ENCODE peak calls at places on chromosome 18, in four cellular contexts. O, Z, K and G are unnamed samples.

GRCh38 chr18:79355433-79356335 is 40.0 kb upstream of the NFATC1 start:
- DNase-seq in O (no peak), Z (no peak), K (no peak), G (no peak)

GRCh38 chr18:49447810-49448745 is 12.4 kb downstream of the DYM start:
- DNase-seq in O (peak), Z (no peak), K (peak), G (no peak)

GRCh38 chr18:77000527-77000926 is 132.1 kb downstream of the MBP start:
- DNase-seq in O (peak), Z (no peak), K (no peak), G (peak)

GRCh38 chr18:76557026-76557575 is 62.1 kb upstream of the ZNF516 start:
- DNase-seq in O (no peak), Z (no peak), K (peak), G (no peak)

GRCh38 chr18:76958692-76959341 is 136.5 kb downstream of the ZNF236 start:
- DNase-seq in O (no peak), Z (no peak), K (no peak), G (no peak)

GRCh38 chr18:76452357-76452756 is 42.7 kb downstream of the ZNF516 start:
- DNase-seq in O (no peak), Z (no peak), K (no peak), G (no peak)

GRCh38 chr18:8562914-8563313 is 46.3 kb upstream of the RAB12 start:
- DNase-seq in O (no peak), Z (no peak), K (no peak), G (no peak)

GRCh38 chr18:56702946-56703345 is 51.8 kb downstream of the WDR7 start:
- DNase-seq in O (peak), Z (no peak), K (peak), G (no peak)

GRCh38 chr18:70423120-70423519 is 134.3 kb downstream of the SOCS6 start:
- DNase-seq in O (no peak), Z (no peak), K (no peak), G (no peak)

GRCh38 chr18:56282234-56283104 is 355.9 kb downstream of the TXNL1 start:
- DNase-seq in O (no peak), Z (no peak), K (no peak), G (no peak)

GRCh38 chr18:26059357-26059756 is 31.1 kb downstream of the SS18 start:
- DNase-seq in O (peak), Z (no peak), K (no peak), G (no peak)

GRCh38 chr18:44835555-44836156 is 155.0 kb downstream of the SETBP1 start:
- DNase-seq in O (no peak), Z (no peak), K (no peak), G (no peak)

GRCh38 chr18:61502472-61502871 is 169.2 kb downstream of the CDH20 start:
- DNase-seq in O (peak), Z (peak), K (peak), G (peak)

GRCh38 chr18:1604751-1605150 is 700.1 kb downstream of the ADCYAP1 start:
- DNase-seq in O (no peak), Z (no peak), K (no peak), G (no peak)

GRCh38 chr18:31980863-31981262 is 37.8 kb upstream of the RNF125 start:
- DNase-seq in O (no peak), Z (no peak), K (no peak), G (no peak)

GRCh38 chr18:31979714-31980113 is 36.8 kb upstream of the TRAPPC8 start:
- DNase-seq in O (no peak), Z (no peak), K (no peak), G (no peak)

GRCh38 chr18:31978616-31979015 is 35.7 kb upstream of the TRAPPC8 start:
- DNase-seq in O (no peak), Z (no peak), K (no peak), G (no peak)

GRCh38 chr18:31983976-31984375 is 34.6 kb upstream of the RNF125 start:
- DNase-seq in O (no peak), Z (no peak), K (no peak), G (no peak)

DNA sequence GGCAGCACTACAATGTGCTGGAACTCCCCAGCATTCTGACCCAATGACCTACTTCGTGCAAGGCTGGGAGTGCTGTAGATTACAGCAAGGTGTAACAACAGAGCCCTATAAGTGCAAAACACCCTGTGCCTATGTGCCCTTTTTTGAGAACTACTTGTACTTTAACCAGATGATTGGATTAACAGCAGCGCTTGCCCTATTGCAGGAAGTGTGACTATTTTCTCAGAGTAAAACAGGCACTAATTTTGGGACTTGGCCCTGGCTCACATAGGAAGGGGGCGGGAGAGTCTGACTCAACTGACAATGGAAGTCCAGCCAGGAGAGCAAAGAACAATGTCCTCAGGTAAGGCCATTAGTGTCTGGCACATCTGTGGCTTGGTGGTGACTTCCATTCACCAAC is 35.6 kb upstream of the RNF125 start:
- DNase-seq in O (no peak), Z (no peak), K (no peak), G (no peak)
- TF ChIP-seq POLR2A in O (no peak), Z (no peak), K (no peak), G (no peak)

GRCh38 chr18:45910405-45911023 is 56.6 kb downstream of the EPG5 start:
- DNase-seq in O (peak), Z (peak), K (peak), G (peak)
- TF ChIP-seq POLR2AphosphoS5 in O (no peak), Z (no peak), K (no peak), G (no peak)

DNA sequence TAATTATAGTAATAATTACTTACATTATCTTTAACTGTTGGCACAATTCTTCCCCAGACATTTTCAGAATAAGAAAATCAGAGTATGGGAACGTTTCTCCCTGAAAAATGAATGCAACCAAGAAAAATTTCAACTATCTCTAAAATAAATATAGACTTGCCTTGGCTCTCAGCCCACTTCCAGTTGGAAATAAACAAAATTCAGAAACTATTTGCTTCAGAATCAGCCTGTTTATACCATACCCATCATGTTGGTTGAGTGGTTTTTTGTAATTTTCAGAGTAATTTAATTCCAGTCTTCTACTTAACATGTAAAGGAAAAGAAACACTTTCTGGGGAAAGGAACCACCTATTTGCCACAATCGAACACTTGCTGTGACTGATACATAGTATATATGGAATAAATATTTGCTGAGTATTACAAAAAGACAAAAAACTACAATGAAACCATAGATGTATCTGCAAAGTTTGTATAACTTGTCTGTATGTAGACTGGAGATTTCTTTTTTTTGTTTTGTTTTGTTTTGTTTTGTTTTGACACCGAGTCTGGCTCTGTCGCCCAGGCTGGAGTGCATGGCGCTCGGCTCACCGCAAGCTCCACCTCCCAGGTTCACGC is 165.5 kb downstream of the TMX3 start:
- DNase-seq in O (no peak), Z (no peak), K (no peak), G (no peak)
- TF ChIP-seq TAF1 in O (no peak), Z (no peak), K (no peak), G (no peak)

GRCh38 chr18:54222922-54223567 is 1.4 kb downstream of the MBD2 start:
- DNase-seq in O (no peak), Z (peak), K (peak), G (no peak)

GRCh38 chr18:54223568-54224241 is 764 bp downstream of the MBD2 start:
- DNase-seq in O (peak), Z (no peak), K (no peak), G (no peak)

GRCh38 chr18:54228364-54228763 is 3.9 kb upstream of the MBD2 start:
- DNase-seq in O (no peak), Z (no peak), K (no peak), G (no peak)

GRCh38 chr18:54220406-54220805 is 4.1 kb downstream of the MBD2 start:
- DNase-seq in O (no peak), Z (no peak), K (no peak), G (no peak)

GRCh38 chr18:54224379-54225014 is at the start of gene MBD2:
- DNase-seq in O (peak), Z (peak), K (peak), G (peak)
- TF ChIP-seq POLR2A in O (no peak), Z (peak), K (peak), G (no peak)

DNA sequence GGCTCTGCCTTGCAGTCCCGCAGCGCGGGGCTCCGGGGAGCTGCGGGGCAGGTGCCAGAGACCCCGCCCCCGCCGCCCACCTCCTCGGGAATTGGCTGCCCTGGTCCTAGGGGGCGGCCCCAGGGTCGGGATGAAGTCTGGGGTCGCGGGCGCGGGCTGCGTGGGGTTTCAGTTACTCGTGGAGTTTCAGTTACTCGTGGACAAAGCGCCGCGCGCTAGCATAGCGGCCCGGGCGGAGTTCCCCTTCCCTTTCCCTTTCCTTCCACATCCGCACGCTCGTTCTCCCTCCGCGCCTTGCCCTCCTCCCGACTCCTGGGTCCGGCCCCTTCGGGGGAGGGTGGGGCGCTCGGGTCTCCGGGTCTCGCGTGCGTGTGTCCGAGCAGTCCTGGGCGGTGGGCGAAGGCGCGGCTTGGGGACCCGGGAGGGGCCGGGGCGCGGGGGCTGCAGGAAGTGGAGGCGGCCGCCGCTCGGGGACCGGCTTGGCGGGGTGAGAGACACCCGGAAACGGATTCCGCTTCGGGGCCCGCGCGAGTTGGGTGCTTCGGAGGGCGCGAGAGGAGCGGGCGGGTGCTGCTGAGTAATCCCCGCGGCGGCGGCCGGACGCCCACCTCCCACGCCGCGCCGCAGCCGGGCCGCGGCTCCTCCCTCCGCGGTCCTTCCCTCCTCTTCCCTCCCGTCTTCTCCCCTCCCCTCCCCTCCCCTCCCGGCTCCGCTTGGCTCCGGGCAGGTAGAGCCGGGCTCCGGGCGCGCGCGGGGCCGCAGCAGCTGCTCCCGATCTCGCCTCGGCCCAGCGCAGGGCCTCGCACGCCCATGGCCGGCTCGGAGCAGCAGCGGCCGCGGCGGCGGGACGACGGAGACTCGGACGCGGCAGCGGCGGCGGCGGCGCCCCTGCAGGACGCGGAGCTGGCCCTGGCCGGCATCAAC is at the start of gene TTC39C:
- DNase-seq in O (peak), Z (no peak), K (no peak), G (peak)
- TF ChIP-seq POLR2AphosphoS5 in O (no peak), Z (peak), K (no peak), G (peak)

GRCh38 chr18:59086522-59086921 is 53.2 kb upstream of the SEC11C start:
- DNase-seq in O (no peak), Z (no peak), K (no peak), G (no peak)

GRCh38 chr18:59085797-59086196 is 53.9 kb upstream of the SEC11C start:
- DNase-seq in O (no peak), Z (no peak), K (no peak), G (no peak)

GRCh38 chr18:59085126-59085794 is 54.4 kb upstream of the SEC11C start:
- DNase-seq in O (no peak), Z (no peak), K (no peak), G (no peak)

GRCh38 chr18:59084286-59084779 is 55.4 kb upstream of the SEC11C start:
- DNase-seq in O (peak), Z (no peak), K (peak), G (no peak)

GRCh38 chr18:59087391-59087790 is 52.3 kb upstream of the SEC11C start:
- DNase-seq in O (no peak), Z (no peak), K (no peak), G (no peak)
- TF ChIP-seq TAF1 in O (no peak), Z (no peak), K (no peak), G (no peak)

DNA sequence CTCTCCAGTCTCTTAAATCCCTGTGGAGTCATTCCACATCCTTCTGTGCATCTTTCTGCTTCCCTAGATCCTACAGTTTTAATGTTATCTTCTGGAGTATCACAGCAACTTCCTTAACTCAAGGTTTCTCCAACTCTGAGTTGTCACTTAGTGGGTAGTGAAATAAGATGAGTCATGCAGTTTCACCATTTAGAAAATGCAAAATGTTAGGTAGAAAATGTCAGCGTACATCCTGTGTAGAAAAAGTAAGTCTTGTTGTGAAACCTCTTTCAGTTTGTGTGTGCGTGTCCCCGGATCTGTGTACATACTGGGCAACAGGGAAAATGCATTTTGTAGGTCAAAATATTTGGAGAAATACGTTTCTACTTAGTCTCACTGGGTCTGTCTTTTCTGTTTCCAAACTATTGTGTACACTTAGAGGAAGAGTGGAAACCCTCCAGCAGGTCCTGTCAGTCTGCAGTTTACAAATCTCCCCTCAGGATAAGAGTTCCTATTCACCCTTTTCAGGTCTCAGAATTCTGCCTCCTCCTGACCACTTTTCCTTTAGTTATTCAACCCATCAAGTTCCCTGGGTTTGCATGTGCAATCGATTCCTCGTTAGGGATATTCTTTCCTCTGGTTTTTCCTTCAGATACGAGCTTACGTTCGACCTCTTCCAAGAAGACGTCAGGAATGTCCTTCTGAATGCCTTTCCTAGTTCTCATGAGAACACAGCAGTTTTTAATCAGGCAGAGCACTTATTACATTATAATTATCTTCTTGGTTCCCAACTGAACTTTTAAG is 154.8 kb downstream of the TGIF1 start:
- DNase-seq in O (peak), Z (peak), K (peak), G (no peak)
- TF ChIP-seq POLR2A in O (no peak), Z (peak), K (peak), G (peak)

DNA sequence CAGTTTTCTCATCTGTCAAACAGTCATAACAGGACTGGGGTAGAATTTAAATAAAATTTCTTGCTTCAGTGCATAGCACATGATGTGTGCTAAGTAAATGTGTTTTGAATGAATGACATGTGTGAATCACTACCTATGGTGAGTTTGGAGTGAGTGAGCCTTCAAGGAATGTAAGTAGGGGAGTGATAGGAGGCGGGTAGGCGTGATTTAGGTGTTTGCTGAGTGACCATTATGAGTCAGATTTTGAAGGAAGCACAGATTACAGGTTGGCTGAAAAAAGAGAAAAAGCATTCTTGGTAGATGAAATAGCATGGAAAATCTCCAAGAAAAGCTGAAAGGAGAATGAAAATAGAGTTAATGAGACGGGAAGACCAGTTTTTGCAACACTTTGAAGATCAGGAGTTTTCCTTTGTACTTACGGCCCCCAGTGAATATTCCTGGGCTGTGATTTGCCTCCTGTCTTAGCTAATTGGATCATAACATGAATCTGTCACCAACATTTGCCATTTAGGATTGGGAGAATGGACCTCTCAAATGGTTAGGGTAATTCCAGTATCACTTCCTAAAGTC is 136.9 kb upstream of the GATA6 start:
- DNase-seq in O (no peak), Z (peak), K (peak), G (no peak)
- TF ChIP-seq POLR2AphosphoS5 in O (no peak), Z (no peak), K (no peak), G (no peak)

GRCh38 chr18:57744211-57744694 is 58.9 kb downstream of the ATP8B1 start:
- DNase-seq in O (no peak), Z (no peak), K (no peak), G (no peak)
- TF ChIP-seq TAF1 in O (no peak), Z (no peak), K (no peak), G (no peak)